ENCODE peak calls at places on chromosome 5, in four cellular contexts. One of them, this sample, is unnamed.

GRCh38 chr5:113296681-113297080 is 138.1 kb downstream of the TSSK1B start:
- DNase-seq in GM23248: peak; percentile 42
- DNase-seq in NCI-H1092 treated with DMSO at 0.1 percent for 48 hours: no peak
- DNase-seq in activated CD8-positive, alpha-beta memory T cell treated with anti-CD3 and anti-CD28 coated beads, Interleukin-2, amount 10 ng/mL, durations not matched to agents 7 days and 5 days: no peak
- DNase-seq in this sample: no peak

GRCh38 chr5:54171645-54172384 is 138.6 kb downstream of the ARL15 start:
- DNase-seq in GM23248: no peak
- DNase-seq in NCI-H1092 treated with DMSO at 0.1 percent for 48 hours: no peak
- DNase-seq in activated CD8-positive, alpha-beta memory T cell treated with anti-CD3 and anti-CD28 coated beads, Interleukin-2, amount 10 ng/mL, durations not matched to agents 7 days and 5 days: peak; percentile 41
- DNase-seq in this sample: peak; percentile 68

GRCh38 chr5:148992265-148992664 is 70.6 kb downstream of the SH3TC2 start:
- DNase-seq in GM23248: no peak
- DNase-seq in NCI-H1092 treated with DMSO at 0.1 percent for 48 hours: no peak
- DNase-seq in activated CD8-positive, alpha-beta memory T cell treated with anti-CD3 and anti-CD28 coated beads, Interleukin-2, amount 10 ng/mL, durations not matched to agents 7 days and 5 days: no peak
- DNase-seq in this sample: peak; percentile 96

GRCh38 chr5:55597014-55597981 is 62.5 kb upstream of the PLPP1 start:
- DNase-seq in GM23248: peak; percentile 94
- DNase-seq in NCI-H1092 treated with DMSO at 0.1 percent for 48 hours: no peak
- DNase-seq in activated CD8-positive, alpha-beta memory T cell treated with anti-CD3 and anti-CD28 coated beads, Interleukin-2, amount 10 ng/mL, durations not matched to agents 7 days and 5 days: no peak
- DNase-seq in this sample: peak; percentile 98

GRCh38 chr5:154010660-154011059 is 28.1 kb downstream of the FAM114A2 start:
- DNase-seq in GM23248: peak; percentile 34
- DNase-seq in NCI-H1092 treated with DMSO at 0.1 percent for 48 hours: no peak
- DNase-seq in activated CD8-positive, alpha-beta memory T cell treated with anti-CD3 and anti-CD28 coated beads, Interleukin-2, amount 10 ng/mL, durations not matched to agents 7 days and 5 days: no peak
- DNase-seq in this sample: peak; percentile 3

GRCh38 chr5:138282918-138283742 is 8.7 kb upstream of the GFRA3 start:
- DNase-seq in GM23248: peak; percentile 67
- DNase-seq in NCI-H1092 treated with DMSO at 0.1 percent for 48 hours: peak; percentile 17
- DNase-seq in activated CD8-positive, alpha-beta memory T cell treated with anti-CD3 and anti-CD28 coated beads, Interleukin-2, amount 10 ng/mL, durations not matched to agents 7 days and 5 days: no peak
- DNase-seq in this sample: peak; percentile 74

GRCh38 chr5:90356612-90357011 is 52.9 kb downstream of the CETN3 start:
- DNase-seq in GM23248: peak; percentile 15
- DNase-seq in NCI-H1092 treated with DMSO at 0.1 percent for 48 hours: no peak
- DNase-seq in activated CD8-positive, alpha-beta memory T cell treated with anti-CD3 and anti-CD28 coated beads, Interleukin-2, amount 10 ng/mL, durations not matched to agents 7 days and 5 days: no peak
- DNase-seq in this sample: no peak

GRCh38 chr5:72268753-72269410 is 51.2 kb downstream of the MRPS27 start:
- DNase-seq in GM23248: peak; percentile 68
- DNase-seq in NCI-H1092 treated with DMSO at 0.1 percent for 48 hours: no peak
- DNase-seq in activated CD8-positive, alpha-beta memory T cell treated with anti-CD3 and anti-CD28 coated beads, Interleukin-2, amount 10 ng/mL, durations not matched to agents 7 days and 5 days: peak; percentile 52
- DNase-seq in this sample: peak; percentile 81

GRCh38 chr5:172534229-172535169 is 80.2 kb upstream of the SH3PXD2B start:
- DNase-seq in GM23248: peak; percentile 42
- DNase-seq in NCI-H1092 treated with DMSO at 0.1 percent for 48 hours: no peak
- DNase-seq in activated CD8-positive, alpha-beta memory T cell treated with anti-CD3 and anti-CD28 coated beads, Interleukin-2, amount 10 ng/mL, durations not matched to agents 7 days and 5 days: no peak
- DNase-seq in this sample: peak; percentile 70

GRCh38 chr5:67272453-67273130 is 76.0 kb upstream of the CD180 start:
- DNase-seq in GM23248: no peak
- DNase-seq in NCI-H1092 treated with DMSO at 0.1 percent for 48 hours: no peak
- DNase-seq in activated CD8-positive, alpha-beta memory T cell treated with anti-CD3 and anti-CD28 coated beads, Interleukin-2, amount 10 ng/mL, durations not matched to agents 7 days and 5 days: no peak
- DNase-seq in this sample: no peak

GRCh38 chr5:16225927-16226326 is 46.3 kb upstream of the MARCHF11 start:
- DNase-seq in GM23248: no peak
- DNase-seq in NCI-H1092 treated with DMSO at 0.1 percent for 48 hours: no peak
- DNase-seq in activated CD8-positive, alpha-beta memory T cell treated with anti-CD3 and anti-CD28 coated beads, Interleukin-2, amount 10 ng/mL, durations not matched to agents 7 days and 5 days: no peak
- DNase-seq in this sample: no peak

GRCh38 chr5:5025774-5026406 is 114.2 kb upstream of the ADAMTS16 start:
- DNase-seq in GM23248: no peak
- DNase-seq in NCI-H1092 treated with DMSO at 0.1 percent for 48 hours: no peak
- DNase-seq in activated CD8-positive, alpha-beta memory T cell treated with anti-CD3 and anti-CD28 coated beads, Interleukin-2, amount 10 ng/mL, durations not matched to agents 7 days and 5 days: no peak
- DNase-seq in this sample: no peak

GRCh38 chr5:31237159-31237558 is 43.7 kb downstream of the CDH6 start:
- DNase-seq in GM23248: peak; percentile 12
- DNase-seq in NCI-H1092 treated with DMSO at 0.1 percent for 48 hours: peak; percentile 29
- DNase-seq in activated CD8-positive, alpha-beta memory T cell treated with anti-CD3 and anti-CD28 coated beads, Interleukin-2, amount 10 ng/mL, durations not matched to agents 7 days and 5 days: no peak
- DNase-seq in this sample: peak; percentile 41

GRCh38 chr5:146082798-146083197 is 22.6 kb downstream of the PLAC8L1 start:
- DNase-seq in GM23248: no peak
- DNase-seq in NCI-H1092 treated with DMSO at 0.1 percent for 48 hours: no peak
- DNase-seq in activated CD8-positive, alpha-beta memory T cell treated with anti-CD3 and anti-CD28 coated beads, Interleukin-2, amount 10 ng/mL, durations not matched to agents 7 days and 5 days: no peak
- DNase-seq in this sample: no peak